ENCODE peak calls at places on chromosome 1, in six cellular contexts. I is IMR-90; D is stimulated activated CD4-positive, alpha-beta T cell treated with anti-CD3 and anti-CD28 coated beads, TNF-alpha, amount 100 ng/mL, for 4 hours; W is Peyer's patch; Z is NCI-H774; M is MCF 10A. C is an unnamed sample.

GRCh38 chr1:232340448-232340847 is 289.5 kb downstream of the SIPA1L2 start:
- DNase-seq in M (peak), Z (no peak), D (no peak), I (no peak), W (no peak), C (no peak)

GRCh38 chr1:209675567-209676154 is 449 bp downstream of the G0S2 start:
- DNase-seq in I (peak), M (no peak), W (peak), D (no peak), Z (no peak), C (no peak)

GRCh38 chr1:89953072-89953626 is 41.8 kb upstream of the ZNF326 start:
- DNase-seq in I (peak), M (peak), Z (no peak), D (no peak), W (peak), C (no peak)

GRCh38 chr1:89608627-89609338 is 24.1 kb upstream of the LRRC8C start:
- DNase-seq in I (no peak), Z (no peak), D (peak), M (no peak), W (peak), C (no peak)

GRCh38 chr1:53893999-53894636 is at the start of gene DIO1:
- DNase-seq in W (no peak), Z (no peak), M (no peak), I (no peak), D (no peak), C (no peak)

GRCh38 chr1:17826165-17826488 is 71.0 kb downstream of the ACTL8 start:
- DNase-seq in Z (no peak), M (peak), I (peak), W (peak), D (no peak), C (no peak)

GRCh38 chr1:221228594-221228993 is 349.4 kb downstream of the HLX start:
- DNase-seq in M (no peak), W (no peak), D (no peak), I (no peak), Z (peak), C (peak)

GRCh38 chr1:177209357-177209756 is 38.6 kb downstream of the BRINP2 start:
- DNase-seq in I (peak), W (peak), D (no peak), Z (peak), M (peak), C (peak)

GRCh38 chr1:151325646-151326429 is 1.4 kb downstream of the PI4KB start:
- DNase-seq in Z (no peak), D (no peak), I (peak), M (no peak), W (no peak), C (no peak)

GRCh38 chr1:21059021-21059420 is 117.7 kb downstream of the EIF4G3 start:
- DNase-seq in D (no peak), I (peak), Z (no peak), W (no peak), M (no peak), C (no peak)

GRCh38 chr1:94544706-94545490 is 3.3 kb upstream of the F3 start:
- DNase-seq in W (no peak), Z (no peak), D (no peak), M (peak), I (peak), C (no peak)

GRCh38 chr1:36934061-36934460 is 100.3 kb downstream of the GRIK3 start:
- DNase-seq in I (no peak), Z (peak), M (no peak), W (no peak), D (no peak), C (no peak)

GRCh38 chr1:161298116-161298515 is 11.7 kb downstream of the MPZ start:
- DNase-seq in W (no peak), I (no peak), D (no peak), Z (no peak), M (no peak), C (no peak)

GRCh38 chr1:79517425-79518219 is 511.1 kb upstream of the ADGRL4 start:
- DNase-seq in Z (no peak), M (no peak), D (no peak), I (no peak), W (no peak), C (no peak)

GRCh38 chr1:231957361-231957760 is 330.8 kb downstream of the DISC1 start:
- DNase-seq in M (no peak), Z (no peak), I (no peak), D (no peak), W (no peak), C (no peak)

GRCh38 chr1:32247452-32247851 is 430 bp downstream of the FAM167B start:
- DNase-seq in Z (no peak), I (no peak), W (no peak), M (no peak), D (no peak), C (no peak)

GRCh38 chr1:93703649-93704048 is 22.0 kb upstream of the BCAR3 start:
- DNase-seq in M (peak), W (no peak), Z (peak), D (no peak), I (peak), C (no peak)

GRCh38 chr1:199303035-199303434 is 664.2 kb downstream of the PTPRC start:
- DNase-seq in Z (no peak), W (no peak), M (no peak), D (no peak), I (no peak), C (no peak)

GRCh38 chr1:183097438-183098051 is 74.3 kb downstream of the LAMC1 start:
- DNase-seq in I (peak), D (no peak), Z (no peak), W (no peak), M (peak), C (no peak)

C was measured in NCI-H2081.